ENCODE peak calls at places on chromosomes 16 and 17, in eight cellular contexts. One of them, this sample, is unnamed.

GRCh38 chr17:43581130-43581529 is 35.0 kb upstream of the ETV4 start:
- DNase-seq in activated gamma-delta T cell treated with Interleukin-2 at 50 U/mL for 16 hours: no peak
- DNase-seq in A172: no peak
- DNase-seq in HEK293T: no peak
- DNase-seq in central memory CD4-positive, alpha-beta T cell: no peak
- DNase-seq in ACHN: no peak
- DNase-seq in anterior cingulate cortex: no peak
- DNase-seq in SW 1271: no peak
- DNase-seq in this sample: no peak

GRCh38 chr16:4690946-4691665 is 2.3 kb upstream of the NUDT16L1 start:
- DNase-seq in A172: no peak
- DNase-seq in HEK293T: no peak
- DNase-seq in SW 1271: no peak
- DNase-seq in ACHN: no peak
- DNase-seq in anterior cingulate cortex: no peak
- DNase-seq in activated gamma-delta T cell treated with Interleukin-2 at 50 U/mL for 16 hours: no peak
- DNase-seq in central memory CD4-positive, alpha-beta T cell: no peak
- DNase-seq in this sample: no peak

GRCh38 chr16:77986021-77986420 is 36.3 kb upstream of the CLEC3A start:
- DNase-seq in ACHN: no peak
- DNase-seq in HEK293T: no peak
- DNase-seq in SW 1271: no peak
- DNase-seq in A172: no peak
- DNase-seq in activated gamma-delta T cell treated with Interleukin-2 at 50 U/mL for 16 hours: no peak
- DNase-seq in central memory CD4-positive, alpha-beta T cell: no peak
- DNase-seq in anterior cingulate cortex: peak; percentile 9
- DNase-seq in this sample: no peak

GRCh38 chr16:69307091-69307490 is 4.1 kb upstream of the VPS4A start:
- DNase-seq in central memory CD4-positive, alpha-beta T cell: no peak
- DNase-seq in anterior cingulate cortex: no peak
- DNase-seq in activated gamma-delta T cell treated with Interleukin-2 at 50 U/mL for 16 hours: no peak
- DNase-seq in HEK293T: no peak
- DNase-seq in A172: no peak
- DNase-seq in SW 1271: no peak
- DNase-seq in ACHN: no peak
- DNase-seq in this sample: no peak

GRCh38 chr17:33967608-33968349 is 287.3 kb upstream of the CCL2 start:
- DNase-seq in anterior cingulate cortex: no peak
- DNase-seq in HEK293T: no peak
- DNase-seq in activated gamma-delta T cell treated with Interleukin-2 at 50 U/mL for 16 hours: no peak
- DNase-seq in A172: no peak
- DNase-seq in SW 1271: no peak
- DNase-seq in central memory CD4-positive, alpha-beta T cell: no peak
- DNase-seq in ACHN: no peak
- DNase-seq in this sample: no peak

GRCh38 chr16:5024632-5025031 is 9.1 kb downstream of the NAGPA start:
- DNase-seq in activated gamma-delta T cell treated with Interleukin-2 at 50 U/mL for 16 hours: no peak
- DNase-seq in HEK293T: peak; percentile 39
- DNase-seq in ACHN: peak; percentile 60
- DNase-seq in anterior cingulate cortex: no peak
- DNase-seq in SW 1271: no peak
- DNase-seq in central memory CD4-positive, alpha-beta T cell: no peak
- DNase-seq in A172: peak; percentile 72
- DNase-seq in this sample: peak; percentile 74

GRCh38 chr17:28788100-28788499 is 44.3 kb downstream of the TRAF4 start:
- DNase-seq in activated gamma-delta T cell treated with Interleukin-2 at 50 U/mL for 16 hours: no peak
- DNase-seq in anterior cingulate cortex: no peak
- DNase-seq in SW 1271: no peak
- DNase-seq in ACHN: no peak
- DNase-seq in central memory CD4-positive, alpha-beta T cell: no peak
- DNase-seq in A172: no peak
- DNase-seq in HEK293T: no peak
- DNase-seq in this sample: no peak

GRCh38 chr17:5355416-5356129 is 63.9 kb downstream of the NUP88 start:
- DNase-seq in SW 1271: no peak
- DNase-seq in A172: no peak
- DNase-seq in ACHN: no peak
- DNase-seq in anterior cingulate cortex: no peak
- DNase-seq in HEK293T: no peak
- DNase-seq in activated gamma-delta T cell treated with Interleukin-2 at 50 U/mL for 16 hours: no peak
- DNase-seq in central memory CD4-positive, alpha-beta T cell: no peak
- DNase-seq in this sample: no peak

GRCh38 chr17:71412803-71413202 is 708.0 kb upstream of the SOX9 start:
- DNase-seq in ACHN: peak; percentile 95
- DNase-seq in central memory CD4-positive, alpha-beta T cell: no peak
- DNase-seq in A172: peak; percentile 97
- DNase-seq in anterior cingulate cortex: no peak
- DNase-seq in SW 1271: peak; percentile 80
- DNase-seq in activated gamma-delta T cell treated with Interleukin-2 at 50 U/mL for 16 hours: no peak
- DNase-seq in HEK293T: no peak
- DNase-seq in this sample: peak; percentile 50

GRCh38 chr17:77859035-77859360 is 99.5 kb upstream of the TNRC6C start:
- DNase-seq in central memory CD4-positive, alpha-beta T cell: no peak
- DNase-seq in HEK293T: no peak
- DNase-seq in anterior cingulate cortex: no peak
- DNase-seq in A172: no peak
- DNase-seq in activated gamma-delta T cell treated with Interleukin-2 at 50 U/mL for 16 hours: no peak
- DNase-seq in ACHN: no peak
- DNase-seq in SW 1271: no peak
- DNase-seq in this sample: no peak

GRCh38 chr16:27048316-27048715 is 18.4 kb upstream of the C16orf82 start:
- DNase-seq in central memory CD4-positive, alpha-beta T cell: no peak
- DNase-seq in activated gamma-delta T cell treated with Interleukin-2 at 50 U/mL for 16 hours: no peak
- DNase-seq in A172: no peak
- DNase-seq in anterior cingulate cortex: no peak
- DNase-seq in ACHN: no peak
- DNase-seq in SW 1271: no peak
- DNase-seq in HEK293T: no peak
- DNase-seq in this sample: no peak

GRCh38 chr16:31129568-31130335 is 5.8 kb downstream of the PRSS8 start:
- DNase-seq in central memory CD4-positive, alpha-beta T cell: no peak
- DNase-seq in ACHN: no peak
- DNase-seq in HEK293T: no peak
- DNase-seq in SW 1271: no peak
- DNase-seq in A172: no peak
- DNase-seq in activated gamma-delta T cell treated with Interleukin-2 at 50 U/mL for 16 hours: no peak
- DNase-seq in anterior cingulate cortex: no peak
- DNase-seq in this sample: no peak

GRCh38 chr17:4708436-4708835 is 2.0 kb upstream of the ARRB2 start:
- DNase-seq in ACHN: peak; percentile 28
- DNase-seq in central memory CD4-positive, alpha-beta T cell: peak; percentile 65
- DNase-seq in anterior cingulate cortex: peak; percentile 2
- DNase-seq in A172: peak; percentile 28
- DNase-seq in SW 1271: no peak
- DNase-seq in HEK293T: no peak
- DNase-seq in activated gamma-delta T cell treated with Interleukin-2 at 50 U/mL for 16 hours: peak; percentile 39
- DNase-seq in this sample: no peak

GRCh38 chr17:22411185-22411784 is 719.0 kb downstream of the KCNJ18 start:
- DNase-seq in SW 1271: no peak
- DNase-seq in A172: no peak
- DNase-seq in ACHN: no peak
- DNase-seq in anterior cingulate cortex: no peak
- DNase-seq in activated gamma-delta T cell treated with Interleukin-2 at 50 U/mL for 16 hours: no peak
- DNase-seq in HEK293T: no peak
- DNase-seq in central memory CD4-positive, alpha-beta T cell: no peak
- DNase-seq in this sample: no peak

GRCh38 chr17:13978478-13978877 is 90.8 kb upstream of the COX10 start:
- DNase-seq in SW 1271: no peak
- DNase-seq in anterior cingulate cortex: no peak
- DNase-seq in central memory CD4-positive, alpha-beta T cell: no peak
- DNase-seq in activated gamma-delta T cell treated with Interleukin-2 at 50 U/mL for 16 hours: no peak
- DNase-seq in HEK293T: no peak
- DNase-seq in A172: no peak
- DNase-seq in ACHN: no peak
- DNase-seq in this sample: no peak

GRCh38 chr16:13021996-13022395 is 120.6 kb downstream of the SHISA9 start:
- DNase-seq in central memory CD4-positive, alpha-beta T cell: no peak
- DNase-seq in A172: peak; percentile 51
- DNase-seq in SW 1271: no peak
- DNase-seq in activated gamma-delta T cell treated with Interleukin-2 at 50 U/mL for 16 hours: no peak
- DNase-seq in anterior cingulate cortex: no peak
- DNase-seq in ACHN: peak; percentile 77
- DNase-seq in HEK293T: no peak
- DNase-seq in this sample: no peak

GRCh38 chr17:50467114-50467854 is 1.4 kb downstream of the CHAD start:
- DNase-seq in ACHN: no peak
- DNase-seq in central memory CD4-positive, alpha-beta T cell: no peak
- DNase-seq in A172: no peak
- DNase-seq in anterior cingulate cortex: no peak
- DNase-seq in SW 1271: no peak
- DNase-seq in HEK293T: no peak
- DNase-seq in activated gamma-delta T cell treated with Interleukin-2 at 50 U/mL for 16 hours: no peak
- DNase-seq in this sample: no peak

GRCh38 chr16:15518412-15519351 is 84.3 kb downstream of the BMERB1 start:
- DNase-seq in HEK293T: no peak
- DNase-seq in anterior cingulate cortex: no peak
- DNase-seq in SW 1271: no peak
- DNase-seq in ACHN: peak; percentile 59
- DNase-seq in activated gamma-delta T cell treated with Interleukin-2 at 50 U/mL for 16 hours: no peak
- DNase-seq in central memory CD4-positive, alpha-beta T cell: no peak
- DNase-seq in A172: peak; percentile 39
- DNase-seq in this sample: no peak

GRCh38 chr17:5800646-5801045 is 216.3 kb upstream of the NLRP1 start:
- DNase-seq in HEK293T: no peak
- DNase-seq in anterior cingulate cortex: no peak
- DNase-seq in central memory CD4-positive, alpha-beta T cell: no peak
- DNase-seq in activated gamma-delta T cell treated with Interleukin-2 at 50 U/mL for 16 hours: no peak
- DNase-seq in ACHN: no peak
- DNase-seq in A172: no peak
- DNase-seq in SW 1271: no peak
- DNase-seq in this sample: no peak

GRCh38 chr17:81429813-81430510 is 34.7 kb downstream of the BAHCC1 start:
- DNase-seq in HEK293T: no peak
- DNase-seq in central memory CD4-positive, alpha-beta T cell: no peak
- DNase-seq in A172: no peak
- DNase-seq in SW 1271: no peak
- DNase-seq in activated gamma-delta T cell treated with Interleukin-2 at 50 U/mL for 16 hours: no peak
- DNase-seq in ACHN: peak; percentile 29
- DNase-seq in anterior cingulate cortex: peak; percentile 48
- DNase-seq in this sample: no peak

GRCh38 chr16:47644661-47645060 is 183.5 kb downstream of the PHKB start:
- DNase-seq in ACHN: no peak
- DNase-seq in activated gamma-delta T cell treated with Interleukin-2 at 50 U/mL for 16 hours: no peak
- DNase-seq in central memory CD4-positive, alpha-beta T cell: no peak
- DNase-seq in A172: no peak
- DNase-seq in HEK293T: no peak
- DNase-seq in anterior cingulate cortex: no peak
- DNase-seq in SW 1271: no peak
- DNase-seq in this sample: no peak

GRCh38 chr17:73013299-73013698 is 79.2 kb downstream of the SLC39A11 start:
- DNase-seq in A172: peak; percentile 46
- DNase-seq in SW 1271: no peak
- DNase-seq in central memory CD4-positive, alpha-beta T cell: no peak
- DNase-seq in HEK293T: no peak
- DNase-seq in activated gamma-delta T cell treated with Interleukin-2 at 50 U/mL for 16 hours: no peak
- DNase-seq in anterior cingulate cortex: no peak
- DNase-seq in ACHN: no peak
- DNase-seq in this sample: no peak

GRCh38 chr17:8736796-8737195 is 7.8 kb downstream of the CCDC42 start:
- DNase-seq in activated gamma-delta T cell treated with Interleukin-2 at 50 U/mL for 16 hours: no peak
- DNase-seq in ACHN: no peak
- DNase-seq in SW 1271: no peak
- DNase-seq in HEK293T: no peak
- DNase-seq in anterior cingulate cortex: no peak
- DNase-seq in A172: no peak
- DNase-seq in central memory CD4-positive, alpha-beta T cell: no peak
- DNase-seq in this sample: no peak

GRCh38 chr17:28899212-28899815 is 1.8 kb upstream of the FLOT2 start:
- DNase-seq in activated gamma-delta T cell treated with Interleukin-2 at 50 U/mL for 16 hours: no peak
- DNase-seq in anterior cingulate cortex: no peak
- DNase-seq in SW 1271: no peak
- DNase-seq in ACHN: no peak
- DNase-seq in HEK293T: no peak
- DNase-seq in A172: no peak
- DNase-seq in central memory CD4-positive, alpha-beta T cell: no peak
- DNase-seq in this sample: no peak

GRCh38 chr17:73064084-73064938 is 28.2 kb downstream of the SLC39A11 start:
- DNase-seq in SW 1271: no peak
- DNase-seq in A172: no peak
- DNase-seq in HEK293T: no peak
- DNase-seq in central memory CD4-positive, alpha-beta T cell: no peak
- DNase-seq in ACHN: no peak
- DNase-seq in anterior cingulate cortex: peak; percentile 23
- DNase-seq in activated gamma-delta T cell treated with Interleukin-2 at 50 U/mL for 16 hours: no peak
- DNase-seq in this sample: no peak

GRCh38 chr17:47254403-47254943 is 846 bp downstream of the ITGB3 start:
- DNase-seq in HEK293T: no peak
- DNase-seq in SW 1271: no peak
- DNase-seq in anterior cingulate cortex: no peak
- DNase-seq in ACHN: no peak
- DNase-seq in central memory CD4-positive, alpha-beta T cell: no peak
- DNase-seq in A172: no peak
- DNase-seq in activated gamma-delta T cell treated with Interleukin-2 at 50 U/mL for 16 hours: no peak
- DNase-seq in this sample: no peak

GRCh38 chr16:14179116-14179515 is 108.0 kb downstream of the MRTFB start:
- DNase-seq in activated gamma-delta T cell treated with Interleukin-2 at 50 U/mL for 16 hours: no peak
- DNase-seq in anterior cingulate cortex: no peak
- DNase-seq in A172: no peak
- DNase-seq in central memory CD4-positive, alpha-beta T cell: no peak
- DNase-seq in ACHN: no peak
- DNase-seq in HEK293T: no peak
- DNase-seq in SW 1271: no peak
- DNase-seq in this sample: no peak

GRCh38 chr16:22008215-22009142 is 568 bp downstream of the MOSMO start:
- DNase-seq in SW 1271: no peak
- DNase-seq in HEK293T: no peak
- DNase-seq in anterior cingulate cortex: peak; percentile 58
- DNase-seq in ACHN: peak; percentile 27
- DNase-seq in A172: no peak
- DNase-seq in central memory CD4-positive, alpha-beta T cell: no peak
- DNase-seq in activated gamma-delta T cell treated with Interleukin-2 at 50 U/mL for 16 hours: no peak
- DNase-seq in this sample: peak; percentile 52

GRCh38 chr17:78381601-78382168 is 3.2 kb downstream of the PGS1 start:
- DNase-seq in activated gamma-delta T cell treated with Interleukin-2 at 50 U/mL for 16 hours: no peak
- DNase-seq in ACHN: peak; percentile 59
- DNase-seq in A172: no peak
- DNase-seq in SW 1271: no peak
- DNase-seq in HEK293T: no peak
- DNase-seq in central memory CD4-positive, alpha-beta T cell: peak; percentile 73
- DNase-seq in anterior cingulate cortex: no peak
- DNase-seq in this sample: no peak

GRCh38 chr17:39617446-39618251 is 9.1 kb upstream of the PPP1R1B start:
- DNase-seq in anterior cingulate cortex: peak; percentile 67
- DNase-seq in ACHN: peak; percentile 78
- DNase-seq in central memory CD4-positive, alpha-beta T cell: peak; percentile 51
- DNase-seq in activated gamma-delta T cell treated with Interleukin-2 at 50 U/mL for 16 hours: peak; percentile 42
- DNase-seq in SW 1271: no peak
- DNase-seq in HEK293T: peak; percentile 20
- DNase-seq in A172: peak; percentile 47
- DNase-seq in this sample: peak; percentile 87

GRCh38 chr17:50080096-50080480 is 15.1 kb upstream of the PDK2 start:
- DNase-seq in SW 1271: no peak
- DNase-seq in HEK293T: no peak
- DNase-seq in A172: no peak
- DNase-seq in ACHN: no peak
- DNase-seq in central memory CD4-positive, alpha-beta T cell: no peak
- DNase-seq in anterior cingulate cortex: no peak
- DNase-seq in activated gamma-delta T cell treated with Interleukin-2 at 50 U/mL for 16 hours: no peak
- DNase-seq in this sample: no peak

GRCh38 chr16:54126907-54127306 is 159.7 kb downstream of the IRX3 start:
- DNase-seq in anterior cingulate cortex: no peak
- DNase-seq in HEK293T: no peak
- DNase-seq in ACHN: no peak
- DNase-seq in activated gamma-delta T cell treated with Interleukin-2 at 50 U/mL for 16 hours: no peak
- DNase-seq in A172: no peak
- DNase-seq in central memory CD4-positive, alpha-beta T cell: no peak
- DNase-seq in SW 1271: no peak
- DNase-seq in this sample: no peak

GRCh38 chr16:9049241-9049640 is 42.2 kb upstream of the HAPSTR1 start:
- DNase-seq in HEK293T: no peak
- DNase-seq in ACHN: no peak
- DNase-seq in A172: peak; percentile 29
- DNase-seq in SW 1271: no peak
- DNase-seq in activated gamma-delta T cell treated with Interleukin-2 at 50 U/mL for 16 hours: no peak
- DNase-seq in anterior cingulate cortex: no peak
- DNase-seq in central memory CD4-positive, alpha-beta T cell: no peak
- DNase-seq in this sample: no peak

This sample was measured in H54.